ENCODE peak calls at places on chromosome 15, in ten cellular contexts. U is colonic mucosa; N is upper lobe of left lung; F is upper lobe of right lung; W is IMR-90; B is tibial artery; Q is ascending aorta; O is GM23248; L is CD8-positive, alpha-beta memory T cell; M is left ventricle myocardium inferior. J is an unnamed sample.

GRCh38 chr15:64905119-64905831 is 6.4 kb upstream of the ANKDD1A start:
- DNase-seq in F (peak; percentile 89), W (peak; percentile 60), O (peak; percentile 86), L (peak; percentile 84), M (peak; percentile 84), Q (peak; percentile 84), B (peak; percentile 87), N (peak; percentile 81), U (peak; percentile 80), J (peak; percentile 84)

GRCh38 chr15:71448688-71449114 is 333.4 kb downstream of the THSD4 start:
- DNase-seq in U (peak; percentile 53), F (no peak), W (peak; percentile 71), M (no peak), Q (peak; percentile 70), L (no peak), N (no peak), B (no peak), O (peak; percentile 64), J (no peak)

GRCh38 chr15:51750942-51751686 is at the start of gene TMOD2:
- DNase-seq in L (peak; percentile 63), M (peak; percentile 52), N (peak; percentile 38), F (peak; percentile 83), B (peak; percentile 71), Q (peak; percentile 66), W (peak; percentile 26), O (peak; percentile 62), U (peak; percentile 64), J (peak; percentile 62)

GRCh38 chr15:41944313-41944940 is 27.9 kb downstream of the EHD4 start:
- DNase-seq in O (peak; percentile 95), M (peak; percentile 55), W (peak; percentile 94), Q (peak; percentile 84), U (no peak), F (no peak), L (no peak), B (peak; percentile 80), N (no peak), J (no peak)

GRCh38 chr15:64466408-64467116 is 6.2 kb downstream of the ZNF609 start:
- DNase-seq in U (no peak), L (no peak), N (no peak), B (no peak), F (no peak), Q (no peak), W (no peak), O (no peak), M (no peak), J (no peak)

GRCh38 chr15:35038655-35039534 is 46.2 kb downstream of the NANOGP8 start:
- DNase-seq in U (no peak), B (no peak), F (no peak), O (peak; percentile 74), N (no peak), M (no peak), L (no peak), W (peak; percentile 77), Q (no peak), J (no peak)

GRCh38 chr15:90437516-90437915 is 49.5 kb downstream of the IQGAP1 start:
- DNase-seq in M (no peak), O (no peak), Q (no peak), W (no peak), N (no peak), L (no peak), B (no peak), U (no peak), F (no peak), J (no peak)

GRCh38 chr15:43872416-43873020 is 45.7 kb downstream of the WDR76 start:
- DNase-seq in U (peak; percentile 25), L (no peak), F (no peak), Q (no peak), W (peak; percentile 83), N (no peak), B (no peak), O (peak; percentile 89), M (no peak), J (peak; percentile 57)

GRCh38 chr15:77747175-77748077 is 114.7 kb upstream of the LINGO1 start:
- DNase-seq in N (no peak), U (no peak), B (no peak), W (no peak), Q (no peak), F (no peak), L (no peak), O (no peak), M (no peak), J (no peak)

GRCh38 chr15:77013786-77014136 is 18.8 kb downstream of the PSTPIP1 start:
- DNase-seq in B (no peak), O (no peak), U (no peak), L (peak; percentile 97), Q (no peak), N (no peak), F (no peak), M (no peak), W (no peak), J (no peak)

GRCh38 chr15:57554063-57554820 is 37.5 kb upstream of the MYZAP start:
- DNase-seq in L (no peak), O (no peak), Q (no peak), F (no peak), U (no peak), M (no peak), B (no peak), N (no peak), W (no peak), J (no peak)

GRCh38 chr15:70613259-70613658 is 150.1 kb downstream of the UACA start:
- DNase-seq in O (no peak), L (no peak), F (no peak), M (no peak), N (no peak), W (no peak), U (no peak), Q (no peak), B (no peak), J (no peak)

DNA sequence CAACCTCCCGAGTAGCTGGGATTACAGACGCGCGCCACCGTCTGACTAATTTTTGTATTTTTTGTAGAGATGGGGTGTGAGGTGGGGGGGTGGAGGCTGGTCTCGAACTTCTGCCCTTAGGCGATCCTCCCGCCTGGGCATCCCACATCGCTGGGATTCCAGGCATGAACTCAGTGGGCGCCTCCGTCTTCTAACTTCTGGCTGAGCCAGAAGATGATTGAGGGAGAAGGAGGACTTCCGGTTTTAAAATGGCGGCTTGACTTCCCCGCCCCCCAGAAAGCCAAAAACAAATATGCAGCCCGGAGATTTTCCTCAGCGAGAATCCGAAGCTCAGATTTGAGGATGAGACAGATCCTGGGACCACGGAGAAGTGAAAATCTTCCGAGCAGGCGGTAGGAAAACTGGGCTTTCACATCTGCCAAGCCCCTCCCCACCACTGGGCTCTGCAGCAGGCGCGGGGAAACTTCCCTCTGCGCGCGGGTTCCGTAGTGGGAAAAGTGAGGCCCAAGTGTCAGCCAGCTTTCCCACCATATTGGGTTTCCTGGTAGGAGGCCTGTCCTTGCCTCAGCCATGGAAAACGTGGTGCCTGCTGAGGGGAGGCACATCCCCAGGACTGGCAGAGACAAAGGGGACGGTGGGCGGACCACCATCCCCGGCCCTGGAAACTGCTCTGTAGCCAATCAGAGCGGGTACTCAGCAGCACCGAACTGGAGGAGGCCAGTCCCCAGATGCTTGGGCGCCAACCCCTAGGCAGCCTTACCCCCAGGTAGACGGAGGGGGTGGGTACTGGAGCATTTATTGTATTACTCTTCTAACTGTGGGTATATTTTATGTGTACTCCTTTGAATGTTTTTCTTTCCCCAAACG is 17.3 kb downstream of the CHST14 start:
- DNase-seq in O (no peak), L (no peak), M (no peak), F (no peak), N (no peak), U (no peak), Q (peak; percentile 42), B (no peak), W (no peak), J (no peak)
- H3K9me3 ChIP-seq in O (no peaks in the 10 kb centered on the region), L (no peaks in the 10 kb centered on the region), M (no peaks in the 10 kb centered on the region), F (no peaks in the 10 kb centered on the region), N (no peaks in the 10 kb centered on the region), U (no peaks in the 10 kb centered on the region), Q (no peaks in the 10 kb centered on the region), B (no peaks in the 10 kb centered on the region), W (no peaks in the 10 kb centered on the region), J (no peaks in the 10 kb centered on the region)

GRCh38 chr15:81899024-81899423 is 146.8 kb downstream of the MEX3B start:
- DNase-seq in U (no peak), W (no peak), F (no peak), O (no peak), Q (no peak), N (no peak), B (no peak), M (no peak), L (no peak), J (no peak)

GRCh38 chr15:81895723-81896122 is 150.1 kb downstream of the MEX3B start:
- DNase-seq in F (no peak), O (no peak), M (no peak), U (no peak), N (no peak), L (no peak), Q (no peak), W (peak; percentile 48), B (no peak), J (no peak)

GRCh38 chr15:81897011-81897677 is 148.7 kb downstream of the MEX3B start:
- DNase-seq in B (no peak), L (no peak), O (peak; percentile 62), M (no peak), Q (no peak), F (no peak), N (no peak), W (peak; percentile 90), U (no peak), J (no peak)

GRCh38 chr15:81901323-81901722 is 144.5 kb downstream of the MEX3B start:
- DNase-seq in M (no peak), U (no peak), F (no peak), L (no peak), N (no peak), Q (no peak), O (no peak), W (no peak), B (no peak), J (no peak)

DNA sequence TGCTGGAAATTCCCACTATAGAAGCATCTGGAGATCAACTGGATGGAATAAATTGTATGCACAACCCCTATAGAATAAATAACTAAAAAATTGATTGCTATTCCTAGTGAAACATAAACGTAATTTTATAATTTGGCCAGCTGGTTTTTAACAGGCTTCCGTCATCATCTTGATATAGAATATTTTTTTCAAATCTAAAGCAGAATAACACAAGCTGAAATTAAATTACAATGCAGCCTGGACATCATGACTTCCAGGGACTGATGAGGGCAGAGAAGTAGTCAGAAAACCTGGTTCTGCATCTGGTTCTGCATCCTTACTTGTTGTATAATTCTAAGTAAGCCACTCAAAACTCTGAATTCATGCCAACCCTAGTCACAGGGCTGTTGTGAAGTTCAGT is 146.1 kb downstream of the MEX3B start:
- DNase-seq in M (no peak), L (no peak), O (no peak), U (no peak), W (no peak), F (no peak), N (no peak), Q (no peak), B (no peak), J (no peak)
- H3K4me1 ChIP-seq in M (no peaks in the 10 kb centered on the region), L (no peaks in the 10 kb centered on the region), O (peaks cover 10% of the 10 kb centered on the region), U (no peaks in the 10 kb centered on the region), W (peaks cover 6% of the 10 kb centered on the region), F (no peaks in the 10 kb centered on the region), N (no peaks in the 10 kb centered on the region), Q (no peaks in the 10 kb centered on the region), B (no peaks in the 10 kb centered on the region), J (no peaks in the 10 kb centered on the region)

GRCh38 chr15:26235148-26235769 is 372.1 kb upstream of the ATP10A start:
- DNase-seq in U (no peak), L (no peak), N (no peak), F (no peak), O (no peak), M (no peak), Q (no peak), W (no peak), B (no peak), J (no peak)
- H3K9me3 ChIP-seq in U (no peaks in the 10 kb centered on the region), L (no peaks in the 10 kb centered on the region), N (no peaks in the 10 kb centered on the region), F (no peaks in the 10 kb centered on the region), O (no peaks in the 10 kb centered on the region), M (no peaks in the 10 kb centered on the region), Q (no peaks in the 10 kb centered on the region), W (peaks cover 17% of the 10 kb centered on the region), B (no peaks in the 10 kb centered on the region), J (no peaks in the 10 kb centered on the region)

GRCh38 chr15:74724570-74725240 is 623 bp downstream of the CYP1A1 start:
- DNase-seq in U (no peak), F (no peak), O (no peak), M (no peak), B (no peak), W (no peak), N (no peak), L (no peak), Q (no peak), J (no peak)
- H3K4me1 ChIP-seq in U (peaks cover 8% of the 10 kb centered on the region), F (peaks cover 6% of the 10 kb centered on the region), O (no peaks in the 10 kb centered on the region), M (peaks cover 39% of the 10 kb centered on the region), B (peaks cover 11% of the 10 kb centered on the region), W (no peaks in the 10 kb centered on the region), N (peaks cover 24% of the 10 kb centered on the region), L (peaks cover 7% of the 10 kb centered on the region), Q (peaks cover 12% of the 10 kb centered on the region), J (peaks cover 12% of the 10 kb centered on the region)